ENCODE peak calls at places on chromosomes 12 and 14, in six cellular contexts. F is stimulated activated naive CD8-positive, alpha-beta T cell treated with anti-CD3 and anti-CD28 coated beads, Interleukin-15, amount 100 ng/mL, for 72 hours; T is mucosa of descending colon; V is NCI-H1436; J is iris pigment epithelial cell; N is AG09309. C is an unnamed sample.

GRCh38 chr12:121709478-121709890 is 3.1 kb upstream of the TMEM120B start:
- DNase-seq in F (no peak), T (no peak), V (no peak), J (peak), N (no peak), C (peak)

GRCh38 chr12:113796086-113796827 is 169.9 kb downstream of the RBM19 start:
- DNase-seq in F (no peak), T (no peak), V (no peak), J (no peak), N (no peak), C (no peak)

GRCh38 chr12:6423267-6424007 is 21.3 kb upstream of the CD27 start:
- DNase-seq in F (peak), T (peak), V (peak), J (peak), N (peak), C (peak)

GRCh38 chr12:3658327-3659163 is 94.4 kb downstream of the CRACR2A start:
- DNase-seq in F (peak), T (peak), V (no peak), J (peak), N (no peak), C (peak)

GRCh38 chr12:92297932-92298681 is 152.5 kb upstream of the BTG1 start:
- DNase-seq in F (peak), T (no peak), V (no peak), J (peak), N (peak), C (peak)

GRCh38 chr12:101298426-101298825 is 18.5 kb downstream of the UTP20 start:
- DNase-seq in F (no peak), T (no peak), V (no peak), J (peak), N (peak), C (peak)

GRCh38 chr12:107704056-107704455 is 18.5 kb downstream of the PWP1 start:
- DNase-seq in F (no peak), T (no peak), V (no peak), J (peak), N (no peak), C (peak)

GRCh38 chr12:105860556-105861207 is 278.1 kb downstream of the NUAK1 start:
- DNase-seq in F (no peak), T (no peak), V (peak), J (no peak), N (no peak), C (no peak)

GRCh38 chr14:50560929-50561280 is 960 bp downstream of the ATL1 start:
- DNase-seq in F (peak), T (peak), V (peak), J (peak), N (peak), C (peak)

GRCh38 chr12:70334742-70335141 is 31.3 kb upstream of the KCNMB4 start:
- DNase-seq in F (no peak), T (no peak), V (no peak), J (no peak), N (no peak), C (no peak)

GRCh38 chr12:75859868-75860267 is 171.7 kb downstream of the PHLDA1 start:
- DNase-seq in F (no peak), T (no peak), V (no peak), J (no peak), N (no peak), C (no peak)

GRCh38 chr12:109993091-109993490 is 3.1 kb downstream of the GIT2 start:
- DNase-seq in F (no peak), T (no peak), V (no peak), J (no peak), N (no peak), C (no peak)

GRCh38 chr14:61326847-61327246 is 5.5 kb downstream of the PRKCH start:
- DNase-seq in F (no peak), T (no peak), V (no peak), J (peak), N (no peak), C (peak)

GRCh38 chr12:3730111-3730510 is 22.8 kb downstream of the CRACR2A start:
- DNase-seq in F (no peak), T (no peak), V (no peak), J (no peak), N (no peak), C (no peak)

GRCh38 chr14:79057333-79057732 is 887.2 kb downstream of the NRXN3 start:
- DNase-seq in F (no peak), T (no peak), V (no peak), J (no peak), N (no peak), C (peak)

GRCh38 chr12:41225179-41225578 is 37.1 kb downstream of the PDZRN4 start:
- DNase-seq in F (no peak), T (no peak), V (no peak), J (no peak), N (no peak), C (no peak)

GRCh38 chr12:52074006-52074405 is 4.2 kb downstream of the ATG101 start:
- DNase-seq in F (no peak), T (no peak), V (peak), J (no peak), N (no peak), C (peak)

GRCh38 chr12:107337354-107338095 is 244.2 kb upstream of the CRY1 start:
- DNase-seq in F (peak), T (no peak), V (no peak), J (peak), N (no peak), C (peak)

GRCh38 chr12:130879212-130879686 is 7.4 kb downstream of the RAN start:
- DNase-seq in F (no peak), T (no peak), V (no peak), J (no peak), N (no peak), C (no peak)

GRCh38 chr12:121391619-121392324 is 8.1 kb upstream of the RNF34 start:
- DNase-seq in F (peak), T (peak), V (no peak), J (peak), N (no peak), C (peak)

GRCh38 chr14:36580856-36581831 is 1.3 kb downstream of the NKX2-8 start:
- DNase-seq in F (no peak), T (peak), V (no peak), J (peak), N (no peak), C (peak)

GRCh38 chr14:49944501-49944900 is 51.6 kb downstream of the ARF6 start:
- DNase-seq in F (no peak), T (no peak), V (no peak), J (no peak), N (no peak), C (no peak)

C was measured in choroid plexus epithelial cell.